ENCODE peak calls at places on chromosomes 2 and 18, in ten cellular contexts. D is progenitor cell of endocrine pancreas, C is AG04449, G is uterus, K is A549, Z is astrocyte, H is coronary artery, P is neural progenitor cell, V is tibial artery, W is IMR-90. X is an unnamed sample.

GRCh38 chr18:24227976-24228660 is 89.3 kb downstream of the CABYR start:
- DNase-seq in C (peak), W (peak), K (peak), G (no peak), P (peak), H (no peak), Z (peak), D (no peak), V (no peak), X (no peak)

GRCh38 chr18:79961527-79962291 is 2.7 kb upstream of the HSBP1L1 start:
- DNase-seq in C (no peak), D (no peak), W (no peak), P (peak), H (no peak), Z (peak), V (no peak), K (no peak), G (no peak), X (no peak)

GRCh38 chr18:13137041-13137938 is 81.3 kb upstream of the LDLRAD4 start:
- DNase-seq in H (no peak), Z (peak), D (peak), P (peak), C (no peak), V (no peak), W (no peak), K (no peak), G (no peak), X (peak)

GRCh38 chr18:55351980-55352714 is 235.8 kb downstream of the TCF4 start:
- DNase-seq in V (no peak), C (no peak), Z (peak), D (no peak), G (no peak), H (no peak), W (peak), P (peak), K (no peak), X (no peak)

GRCh38 chr18:42719221-42719620 is 396.3 kb downstream of the RIT2 start:
- DNase-seq in Z (no peak), K (no peak), V (no peak), H (no peak), D (no peak), P (no peak), W (no peak), G (no peak), C (no peak), X (no peak)

GRCh38 chr2:54545700-54546450 is 89.7 kb downstream of the SPTBN1 start:
- DNase-seq in V (no peak), K (peak), P (no peak), W (peak), G (no peak), C (no peak), D (no peak), Z (peak), H (no peak), X (no peak)

GRCh38 chr2:105789745-105790466 is 45.2 kb downstream of the NCK2 start:
- DNase-seq in C (peak), K (no peak), Z (peak), G (peak), W (peak), D (no peak), V (peak), H (no peak), P (no peak), X (no peak)

GRCh38 chr2:60976271-60976670 is 41.2 kb upstream of the PEX13 start:
- DNase-seq in K (no peak), P (no peak), Z (no peak), D (no peak), V (no peak), G (no peak), C (no peak), H (no peak), W (no peak), X (no peak)

GRCh38 chr18:46369323-46369722 is 265.1 kb downstream of the HAUS1 start:
- DNase-seq in W (no peak), V (no peak), H (no peak), K (no peak), D (no peak), Z (no peak), P (peak), G (no peak), C (no peak), X (no peak)

GRCh38 chr2:45120546-45120945 is 111.3 kb upstream of the SIX2 start:
- DNase-seq in H (no peak), W (peak), K (no peak), Z (no peak), G (no peak), V (no peak), D (no peak), C (no peak), P (no peak), X (no peak)

GRCh38 chr2:29245742-29246387 is 130.7 kb downstream of the CLIP4 start:
- DNase-seq in C (no peak), K (no peak), P (no peak), G (no peak), D (no peak), Z (no peak), V (no peak), H (no peak), W (no peak), X (no peak)

GRCh38 chr2:148814853-148815419 is 60.1 kb upstream of the KIF5C start:
- DNase-seq in H (no peak), Z (no peak), D (no peak), C (no peak), V (no peak), W (peak), K (no peak), G (no peak), P (no peak), X (no peak)

GRCh38 chr2:67394734-67395133 is 2.4 kb upstream of the ETAA1 start:
- DNase-seq in P (no peak), H (no peak), Z (peak), K (peak), G (no peak), V (no peak), C (no peak), D (no peak), W (peak), X (no peak)

GRCh38 chr2:171172980-171173542 is 12.4 kb upstream of the TLK1 start:
- DNase-seq in C (no peak), W (peak), Z (no peak), G (no peak), D (no peak), P (no peak), H (no peak), V (no peak), K (no peak), X (no peak)

GRCh38 chr2:98482362-98482761 is 37.7 kb downstream of the INPP4A start:
- DNase-seq in D (no peak), P (no peak), W (no peak), K (no peak), G (no peak), V (no peak), Z (no peak), C (no peak), H (no peak), X (no peak)

GRCh38 chr18:78981652-78981955 is 2.0 kb downstream of the SALL3 start:
- DNase-seq in H (no peak), Z (no peak), W (no peak), V (no peak), C (no peak), G (no peak), D (no peak), P (peak), K (no peak), X (no peak)

GRCh38 chr18:54961016-54961423 is 1.8 kb upstream of the CCDC68 start:
- DNase-seq in W (peak), C (no peak), D (no peak), K (no peak), V (no peak), H (no peak), P (no peak), Z (no peak), G (no peak), X (no peak)

GRCh38 chr2:241901500-241902351 is 32.2 kb downstream of the RTP5 start:
- DNase-seq in Z (no peak), P (peak), H (peak), K (no peak), V (no peak), C (no peak), D (no peak), W (no peak), G (no peak), X (no peak)

GRCh38 chr2:149094217-149095015 is 55.9 kb downstream of the LYPD6B start:
- DNase-seq in D (no peak), C (peak), G (no peak), H (no peak), P (peak), W (no peak), V (no peak), Z (peak), K (no peak), X (no peak)

DNA sequence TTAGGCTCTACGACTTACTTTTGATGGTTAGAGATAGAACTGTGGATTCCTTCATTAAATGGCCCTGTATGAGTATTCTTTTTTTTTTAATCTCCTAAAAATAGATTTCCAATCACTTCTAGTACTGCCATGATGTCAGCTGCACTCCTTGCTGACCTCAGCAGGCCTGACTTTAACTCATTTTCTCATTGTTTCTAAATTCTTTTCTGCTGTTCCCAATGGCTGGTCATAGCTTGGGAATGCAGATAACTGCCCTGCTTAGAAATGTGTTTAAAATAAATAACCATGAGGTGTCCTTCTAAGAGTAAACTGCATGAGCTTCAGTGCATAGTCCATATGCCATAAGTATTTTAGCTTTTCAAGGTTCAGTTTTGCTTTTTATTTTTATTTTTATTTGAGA is 15.7 kb downstream of the CCDC85A start:
- DNase-seq in H (no peak), Z (peak), V (no peak), W (peak), K (no peak), C (peak), G (no peak), P (no peak), D (no peak), X (no peak)
- TF ChIP-seq CTCF in H (no peak), Z (no peak), V (no peak), W (no peak), K (no peak), C (no peak), G (no peak), P (no peak), D (no peak), X (no peak)

GRCh38 chr2:135931776-135932438 is 53.5 kb downstream of the DARS1 start:
- DNase-seq in D (no peak), P (no peak), Z (no peak), K (no peak), V (no peak), C (no peak), G (no peak), W (no peak), H (no peak), X (no peak)

GRCh38 chr2:135935914-135936313 is 49.5 kb downstream of the DARS1 start:
- DNase-seq in W (no peak), G (no peak), P (no peak), V (no peak), D (no peak), H (no peak), C (no peak), Z (no peak), K (no peak), X (no peak)

GRCh38 chr2:135936524-135936923 is 48.9 kb downstream of the DARS1 start:
- DNase-seq in C (no peak), K (no peak), D (no peak), Z (no peak), G (no peak), P (no peak), W (no peak), V (no peak), H (no peak), X (no peak)
- TF ChIP-seq CTCF in C (no peak), K (no peak), D (no peak), Z (no peak), G (no peak), P (no peak), W (no peak), V (no peak), H (no peak), X (no peak)

GRCh38 chr18:21439453-21439852 is 161.1 kb downstream of the ESCO1 start:
- DNase-seq in K (peak), P (no peak), Z (peak), G (no peak), V (no peak), W (peak), D (no peak), C (peak), H (no peak), X (no peak)
- TF ChIP-seq CTCF in K (no peak), P (no peak), Z (no peak), G (no peak), V (no peak), W (no peak), D (no peak), C (no peak), H (no peak), X (no peak)

GRCh38 chr2:217445726-217446125 is 557.1 kb downstream of the TNS1 start:
- DNase-seq in V (no peak), P (no peak), G (no peak), C (no peak), W (no peak), D (no peak), K (no peak), Z (peak), H (no peak), X (no peak)

GRCh38 chr2:217452928-217453327 is 549.9 kb downstream of the TNS1 start:
- DNase-seq in V (no peak), D (no peak), H (no peak), C (no peak), Z (no peak), G (no peak), K (no peak), P (no peak), W (no peak), X (no peak)

GRCh38 chr2:217451634-217452033 is 551.2 kb downstream of the TNS1 start:
- DNase-seq in P (no peak), K (peak), C (no peak), G (no peak), H (no peak), D (no peak), V (no peak), W (peak), Z (peak), X (no peak)

GRCh38 chr2:217444932-217445331 is 557.9 kb downstream of the TNS1 start:
- DNase-seq in W (no peak), G (no peak), Z (no peak), C (no peak), K (no peak), H (no peak), D (no peak), V (no peak), P (no peak), X (no peak)

GRCh38 chr2:217449436-217449835 is 553.4 kb downstream of the TNS1 start:
- DNase-seq in Z (no peak), V (no peak), H (no peak), D (no peak), K (no peak), W (no peak), G (no peak), C (no peak), P (no peak), X (no peak)
- TF ChIP-seq CTCF in Z (no peak), V (no peak), H (no peak), D (no peak), K (no peak), W (no peak), G (no peak), C (no peak), P (no peak), X (no peak)

GRCh38 chr2:143422681-143423080 is 293.5 kb downstream of the ARHGAP15 start:
- DNase-seq in C (no peak), V (no peak), D (no peak), G (no peak), Z (no peak), W (no peak), K (no peak), H (no peak), P (no peak), X (no peak)
- TF ChIP-seq CTCF in C (no peak), V (no peak), D (no peak), G (no peak), Z (no peak), W (no peak), K (no peak), H (no peak), P (no peak), X (no peak)

DNA sequence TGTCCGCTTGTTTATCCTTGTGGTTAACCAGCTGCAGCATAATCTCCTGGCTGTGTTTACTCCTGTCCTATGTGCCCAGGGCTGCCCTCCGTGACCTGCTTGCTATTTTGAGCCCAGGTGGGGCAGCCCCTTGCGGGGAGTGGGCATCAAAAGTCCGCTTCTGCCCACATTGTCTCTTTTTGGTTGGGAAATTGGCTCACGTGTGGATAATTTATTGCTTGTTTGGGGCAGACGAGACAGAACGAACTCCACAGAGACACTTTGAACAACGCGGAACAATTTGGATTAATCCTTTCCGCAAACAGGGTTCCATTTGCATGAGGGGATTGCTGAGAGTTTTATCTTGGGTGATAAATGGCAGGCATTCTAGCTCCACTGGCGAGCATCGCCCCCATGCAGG is 8.1 kb upstream of the CXCR4 start:
- DNase-seq in W (no peak), P (peak), K (no peak), C (no peak), Z (no peak), V (no peak), H (no peak), G (no peak), D (no peak), X (no peak)
- TF ChIP-seq CTCF in W (no peak), P (no peak), K (no peak), C (no peak), Z (no peak), V (no peak), H (no peak), G (no peak), D (no peak), X (no peak)

DNA sequence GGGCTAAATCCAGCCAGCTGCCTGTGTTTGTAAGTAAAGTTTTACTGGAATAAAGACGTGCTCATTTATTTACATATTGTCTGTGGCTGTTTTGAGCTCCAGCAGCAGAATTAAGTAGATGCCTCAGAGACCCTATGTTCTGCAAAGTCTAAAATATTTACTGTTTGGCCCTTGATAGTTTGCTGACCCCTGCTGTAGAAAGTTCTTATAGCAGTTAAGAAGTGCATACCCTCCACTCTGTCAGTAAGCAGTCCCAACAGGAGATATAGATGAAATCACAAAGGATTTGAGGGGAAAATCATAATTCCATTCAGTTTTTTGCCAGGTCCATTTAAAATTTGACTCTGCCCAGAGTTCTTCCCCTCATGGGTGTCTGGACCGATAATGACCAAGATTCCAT is 50.1 kb upstream of the ITM2C start:
- DNase-seq in K (peak), Z (peak), D (no peak), H (no peak), V (no peak), P (peak), G (no peak), W (peak), C (no peak), X (no peak)
- TF ChIP-seq CTCF in K (peak), Z (peak), D (peak), H (no peak), V (no peak), P (peak), G (peak), W (peak), C (no peak), X (peak)

GRCh38 chr2:127639111-127639474 is 6.9 kb upstream of the GPR17 start:
- DNase-seq in D (no peak), G (no peak), K (no peak), C (no peak), Z (no peak), P (no peak), V (no peak), H (no peak), W (no peak), X (no peak)

GRCh38 chr2:127641846-127642510 is 4.0 kb upstream of the GPR17 start:
- DNase-seq in D (no peak), V (no peak), Z (no peak), H (no peak), K (no peak), W (no peak), G (no peak), P (no peak), C (no peak), X (no peak)

GRCh38 chr2:127641133-127641532 is 4.8 kb upstream of the GPR17 start:
- DNase-seq in H (no peak), K (no peak), C (no peak), Z (no peak), V (no peak), D (no peak), P (no peak), W (no peak), G (no peak), X (no peak)

GRCh38 chr2:127638361-127639110 is 7.4 kb upstream of the GPR17 start:
- DNase-seq in W (no peak), H (no peak), K (no peak), Z (no peak), P (peak), G (no peak), V (no peak), C (no peak), D (peak), X (no peak)

DNA sequence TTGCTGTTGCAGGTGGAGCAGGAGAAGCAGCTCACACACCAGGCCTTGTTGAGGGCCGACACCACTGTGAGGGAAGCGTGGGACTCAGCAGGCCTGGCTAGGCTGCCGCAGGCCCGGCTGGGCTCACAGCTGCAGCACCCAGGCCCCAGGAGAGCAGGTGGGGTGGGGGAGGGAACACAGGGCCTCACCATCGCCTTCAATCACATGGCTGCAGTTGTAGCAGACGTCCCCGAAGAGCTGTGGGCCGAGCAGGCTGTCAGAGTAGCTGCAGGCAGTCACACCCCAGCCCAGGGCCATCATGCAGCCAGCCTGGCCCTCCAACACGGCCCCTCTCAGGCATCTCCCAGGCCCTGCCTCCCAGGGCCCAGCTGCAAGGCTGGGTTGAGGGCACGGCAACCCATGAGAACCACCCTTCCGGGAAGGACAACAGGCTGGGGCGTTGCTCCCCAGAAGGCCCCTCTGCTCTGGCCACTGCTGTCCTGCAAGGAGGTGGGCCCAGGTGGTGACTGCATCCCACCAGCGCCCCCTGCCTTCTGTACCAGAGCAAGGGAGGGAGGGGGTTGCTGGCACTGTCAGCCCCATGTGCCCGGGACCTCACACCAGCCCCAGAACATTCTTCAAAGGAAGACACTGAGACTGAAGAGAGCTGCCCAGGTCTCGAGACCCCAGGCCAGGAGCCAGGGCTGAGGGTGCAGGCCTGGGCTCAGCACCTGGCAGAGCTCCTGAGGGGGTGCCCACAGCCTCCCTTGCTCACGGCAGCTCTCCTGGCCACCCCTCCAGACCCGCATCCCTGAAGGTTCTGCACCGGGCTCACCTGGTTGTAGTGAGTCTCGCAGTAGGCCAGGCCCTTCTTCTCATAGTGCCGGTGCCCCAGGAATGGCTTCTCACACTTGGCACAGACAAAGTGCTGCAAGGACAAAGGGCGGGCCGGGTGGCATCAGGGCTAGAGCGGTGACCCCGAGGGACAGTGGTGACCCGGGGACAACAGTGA is 5.6 kb upstream of the GPR17 start:
- DNase-seq in Z (no peak), D (no peak), V (no peak), P (peak), W (no peak), C (no peak), H (no peak), K (no peak), G (no peak), X (no peak)
- TF ChIP-seq CTCF in Z (no peak), D (peak), V (no peak), P (peak), W (peak), C (peak), H (no peak), K (peak), G (no peak), X (no peak)